ENCODE peak calls at places on chromosomes 1 and 21, in eight cellular contexts. One of them, this sample, is unnamed.

GRCh38 chr1:214525535-214526019 is 25.8 kb downstream of the PTPN14 start:
- DNase-seq in WTC11: no peak
- DNase-seq in AG08395: no peak
- DNase-seq in NCI-H460: no peak
- DNase-seq in glutamatergic neuron: no peak
- DNase-seq in ELF-1: peak
- DNase-seq in NCI-H524: no peak
- DNase-seq in activated CD4-positive, alpha-beta T cell treated with anti-CD3 and anti-CD28 coated beads for 24 hours: no peak
- DNase-seq in this sample: no peak

GRCh38 chr1:54053745-54054437 is 483 bp downstream of the TCEANC2 start:
- DNase-seq in WTC11: no peak
- DNase-seq in AG08395: peak
- DNase-seq in NCI-H460: no peak
- DNase-seq in glutamatergic neuron: no peak
- DNase-seq in ELF-1: no peak
- DNase-seq in NCI-H524: peak
- DNase-seq in activated CD4-positive, alpha-beta T cell treated with anti-CD3 and anti-CD28 coated beads for 24 hours: no peak
- DNase-seq in this sample: no peak

GRCh38 chr21:39913651-39914145 is 46.5 kb downstream of the PCP4 start:
- DNase-seq in WTC11: no peak
- DNase-seq in AG08395: no peak
- DNase-seq in NCI-H460: no peak
- DNase-seq in glutamatergic neuron: no peak
- DNase-seq in ELF-1: no peak
- DNase-seq in NCI-H524: peak
- DNase-seq in activated CD4-positive, alpha-beta T cell treated with anti-CD3 and anti-CD28 coated beads for 24 hours: no peak
- DNase-seq in this sample: no peak

GRCh38 chr1:80066060-80066459 is 1059.5 kb upstream of the ADGRL4 start:
- DNase-seq in WTC11: no peak
- DNase-seq in AG08395: peak
- DNase-seq in NCI-H460: no peak
- DNase-seq in glutamatergic neuron: no peak
- DNase-seq in ELF-1: no peak
- DNase-seq in NCI-H524: no peak
- DNase-seq in activated CD4-positive, alpha-beta T cell treated with anti-CD3 and anti-CD28 coated beads for 24 hours: no peak
- DNase-seq in this sample: no peak

GRCh38 chr1:227355542-227356270 is 37.4 kb upstream of the CDC42BPA start:
- DNase-seq in WTC11: no peak
- DNase-seq in AG08395: no peak
- DNase-seq in NCI-H460: no peak
- DNase-seq in glutamatergic neuron: no peak
- DNase-seq in ELF-1: peak
- DNase-seq in NCI-H524: no peak
- DNase-seq in activated CD4-positive, alpha-beta T cell treated with anti-CD3 and anti-CD28 coated beads for 24 hours: no peak
- DNase-seq in this sample: no peak

GRCh38 chr1:157135646-157136045 is 2.5 kb downstream of the ETV3 start:
- DNase-seq in WTC11: no peak
- DNase-seq in AG08395: no peak
- DNase-seq in NCI-H460: no peak
- DNase-seq in glutamatergic neuron: no peak
- DNase-seq in ELF-1: no peak
- DNase-seq in NCI-H524: no peak
- DNase-seq in activated CD4-positive, alpha-beta T cell treated with anti-CD3 and anti-CD28 coated beads for 24 hours: no peak
- DNase-seq in this sample: no peak

GRCh38 chr1:6794164-6794563 is 8.9 kb downstream of the CAMTA1 start:
- DNase-seq in WTC11: no peak
- DNase-seq in AG08395: peak
- DNase-seq in NCI-H460: peak
- DNase-seq in glutamatergic neuron: no peak
- DNase-seq in ELF-1: no peak
- DNase-seq in NCI-H524: peak
- DNase-seq in activated CD4-positive, alpha-beta T cell treated with anti-CD3 and anti-CD28 coated beads for 24 hours: no peak
- DNase-seq in this sample: no peak

GRCh38 chr21:46314441-46315020 is 9.1 kb downstream of the C21orf58 start:
- DNase-seq in WTC11: no peak
- DNase-seq in AG08395: no peak
- DNase-seq in NCI-H460: no peak
- DNase-seq in glutamatergic neuron: no peak
- DNase-seq in ELF-1: no peak
- DNase-seq in NCI-H524: no peak
- DNase-seq in activated CD4-positive, alpha-beta T cell treated with anti-CD3 and anti-CD28 coated beads for 24 hours: no peak
- DNase-seq in this sample: peak

GRCh38 chr1:205631010-205631726 is 643 bp downstream of the ELK4 start:
- DNase-seq in WTC11: peak
- DNase-seq in AG08395: peak
- DNase-seq in NCI-H460: peak
- DNase-seq in glutamatergic neuron: peak
- DNase-seq in ELF-1: peak
- DNase-seq in NCI-H524: peak
- DNase-seq in activated CD4-positive, alpha-beta T cell treated with anti-CD3 and anti-CD28 coated beads for 24 hours: peak
- DNase-seq in this sample: peak

GRCh38 chr21:46493828-46494227 is 35.1 kb downstream of the DIP2A start:
- DNase-seq in WTC11: no peak
- DNase-seq in AG08395: no peak
- DNase-seq in NCI-H460: no peak
- DNase-seq in glutamatergic neuron: no peak
- DNase-seq in ELF-1: no peak
- DNase-seq in NCI-H524: no peak
- DNase-seq in activated CD4-positive, alpha-beta T cell treated with anti-CD3 and anti-CD28 coated beads for 24 hours: no peak
- DNase-seq in this sample: no peak

GRCh38 chr1:211632117-211632807 is 43.2 kb downstream of the NEK2 start:
- DNase-seq in WTC11: no peak
- DNase-seq in AG08395: no peak
- DNase-seq in NCI-H460: no peak
- DNase-seq in glutamatergic neuron: no peak
- DNase-seq in ELF-1: no peak
- DNase-seq in NCI-H524: no peak
- DNase-seq in activated CD4-positive, alpha-beta T cell treated with anti-CD3 and anti-CD28 coated beads for 24 hours: no peak
- DNase-seq in this sample: no peak

GRCh38 chr1:77375990-77376389 is 94.2 kb downstream of the AK5 start:
- DNase-seq in WTC11: no peak
- DNase-seq in AG08395: no peak
- DNase-seq in NCI-H460: no peak
- DNase-seq in glutamatergic neuron: no peak
- DNase-seq in ELF-1: no peak
- DNase-seq in NCI-H524: no peak
- DNase-seq in activated CD4-positive, alpha-beta T cell treated with anti-CD3 and anti-CD28 coated beads for 24 hours: no peak
- DNase-seq in this sample: no peak

GRCh38 chr1:25724986-25725385 is 75.0 kb upstream of the SELENON start:
- DNase-seq in WTC11: no peak
- DNase-seq in AG08395: no peak
- DNase-seq in NCI-H460: no peak
- DNase-seq in glutamatergic neuron: no peak
- DNase-seq in ELF-1: no peak
- DNase-seq in NCI-H524: no peak
- DNase-seq in activated CD4-positive, alpha-beta T cell treated with anti-CD3 and anti-CD28 coated beads for 24 hours: no peak
- DNase-seq in this sample: no peak

GRCh38 chr1:61873994-61874393 is 131.7 kb downstream of the PATJ start:
- DNase-seq in WTC11: no peak
- DNase-seq in AG08395: no peak
- DNase-seq in NCI-H460: no peak
- DNase-seq in glutamatergic neuron: no peak
- DNase-seq in ELF-1: no peak
- DNase-seq in NCI-H524: no peak
- DNase-seq in activated CD4-positive, alpha-beta T cell treated with anti-CD3 and anti-CD28 coated beads for 24 hours: no peak
- DNase-seq in this sample: no peak

GRCh38 chr1:95731466-95731865 is 497.5 kb downstream of the RWDD3 start:
- DNase-seq in WTC11: no peak
- DNase-seq in AG08395: no peak
- DNase-seq in NCI-H460: no peak
- DNase-seq in glutamatergic neuron: no peak
- DNase-seq in ELF-1: no peak
- DNase-seq in NCI-H524: no peak
- DNase-seq in activated CD4-positive, alpha-beta T cell treated with anti-CD3 and anti-CD28 coated beads for 24 hours: no peak
- DNase-seq in this sample: no peak

This sample was measured in H1.